ENCODE peak calls at places on chromosomes 1 and 21, in six cellular contexts. T, G, P, O, N and U are unnamed samples.

GRCh38 chr1:172814428-172814827 is 155.5 kb downstream of the FASLG start:
- DNase-seq in T (no peak), G (no peak), P (no peak), O (no peak), N (no peak), U (no peak)

GRCh38 chr1:9700340-9700739 is 48.8 kb downstream of the PIK3CD start:
- DNase-seq in T (peak; percentile 73), G (no peak), P (no peak), O (no peak), N (no peak), U (no peak)

GRCh38 chr1:161044535-161044907 is 1.3 kb downstream of the USF1 start:
- DNase-seq in T (no peak), G (no peak), P (no peak), O (no peak), N (no peak), U (no peak)

GRCh38 chr1:49298304-49298703 is 521.6 kb upstream of the BEND5 start:
- DNase-seq in T (no peak), G (no peak), P (no peak), O (peak; percentile 48), N (peak; percentile 64), U (no peak)

GRCh38 chr1:41305576-41306365 is 55.5 kb upstream of the FOXO6 start:
- DNase-seq in T (no peak), G (no peak), P (no peak), O (no peak), N (no peak), U (no peak)

GRCh38 chr1:3173113-3173745 is 104.2 kb downstream of the PRDM16 start:
- DNase-seq in T (no peak), G (no peak), P (no peak), O (no peak), N (no peak), U (no peak)

GRCh38 chr1:98914547-98914946 is 90.1 kb downstream of the PLPPR5 start:
- DNase-seq in T (no peak), G (no peak), P (no peak), O (no peak), N (no peak), U (no peak)

GRCh38 chr1:228853637-228854036 is 118.4 kb downstream of the RHOU start:
- DNase-seq in T (no peak), G (no peak), P (no peak), O (no peak), N (no peak), U (no peak)

GRCh38 chr1:179938752-179939151 is 15.9 kb upstream of the CEP350 start:
- DNase-seq in T (no peak), G (no peak), P (peak; percentile 32), O (no peak), N (no peak), U (no peak)

GRCh38 chr1:110068646-110069301 is 1.7 kb downstream of the ALX3 start:
- DNase-seq in T (no peak), G (no peak), P (no peak), O (no peak), N (peak; percentile 41), U (no peak)

GRCh38 chr1:234589854-234590620 is 19.9 kb downstream of the IRF2BP2 start:
- DNase-seq in T (no peak), G (no peak), P (no peak), O (no peak), N (no peak), U (no peak)

GRCh38 chr21:36635991-36636390 is 62.9 kb upstream of the SIM2 start:
- DNase-seq in T (no peak), G (no peak), P (no peak), O (no peak), N (no peak), U (no peak)

GRCh38 chr1:207797229-207797973 is 45.5 kb downstream of the CD46 start:
- DNase-seq in T (peak; percentile 84), G (peak; percentile 83), P (peak; percentile 88), O (peak; percentile 90), N (peak; percentile 91), U (peak; percentile 75)

GRCh38 chr1:168879906-168880734 is 151.1 kb upstream of the DPT start:
- DNase-seq in T (no peak), G (peak; percentile 57), P (peak; percentile 17), O (no peak), N (peak; percentile 62), U (no peak)

GRCh38 chr21:32372755-32373154 is 20.1 kb downstream of the URB1 start:
- DNase-seq in T (no peak), G (no peak), P (no peak), O (no peak), N (no peak), U (no peak)

GRCh38 chr1:197302775-197303174 is 34.7 kb downstream of the CRB1 start:
- DNase-seq in T (no peak), G (no peak), P (no peak), O (no peak), N (no peak), U (no peak)

GRCh38 chr1:180912211-180912800 is 391 bp upstream of the KIAA1614 start:
- DNase-seq in T (no peak), G (peak; percentile 52), P (peak; percentile 60), O (no peak), N (no peak), U (no peak)

GRCh38 chr1:91783423-91784162 is 102.4 kb downstream of the TGFBR3 start:
- DNase-seq in T (no peak), G (no peak), P (no peak), O (no peak), N (no peak), U (no peak)

GRCh38 chr21:44461438-44462089 is 6.3 kb downstream of the LRRC3 start:
- DNase-seq in T (no peak), G (no peak), P (no peak), O (no peak), N (no peak), U (no peak)
- TF ChIP-seq CTCF in T (peak; percentile 42), G (no peak), P (peak; percentile 21), O (no peak), N (peak; percentile 29), U (no peak)

GRCh38 chr1:25023190-25023578 is 93.1 kb upstream of the RUNX3 start:
- DNase-seq in T (no peak), G (no peak), P (no peak), O (no peak), N (no peak), U (no peak)
- H3K4me3 ChIP-seq in T (no peak overlapping the region), G (no peak overlapping the region), P (no peak overlapping the region), O (no peak overlapping the region), N (no peak overlapping the region), U (peak overlapping the region; percentile 61)

DNA sequence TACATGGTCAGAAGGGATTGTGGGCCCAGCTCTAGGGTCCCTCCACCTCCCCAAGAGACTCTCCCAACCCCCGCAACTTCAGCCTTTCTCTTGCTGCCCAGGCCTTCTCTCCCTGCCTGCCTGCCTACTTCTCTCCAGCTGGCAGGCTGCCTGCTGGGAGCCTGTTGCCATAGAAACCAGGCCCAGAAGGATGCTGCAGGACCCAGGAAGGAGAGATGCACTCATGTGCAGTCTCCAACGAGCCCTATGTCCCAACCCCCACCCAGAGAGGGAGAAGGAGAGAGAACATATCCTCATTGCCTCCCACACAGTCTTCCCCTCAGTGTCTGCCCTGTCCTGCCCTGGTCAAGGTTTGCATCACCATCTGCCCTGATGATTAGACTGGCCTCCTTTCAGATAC is 10.8 kb upstream of the SMIM12 start:
- DNase-seq in T (no peak), G (no peak), P (no peak), O (no peak), N (no peak), U (no peak)
- TF ChIP-seq CTCF in T (no peak), G (no peak), P (no peak), O (no peak), N (no peak), U (no peak)

GRCh38 chr1:214547747-214548146 is 3.7 kb downstream of the PTPN14 start:
- DNase-seq in T (no peak), G (no peak), P (no peak), O (no peak), N (no peak), U (no peak)
- H3K4me3 ChIP-seq in T (peak overlapping the region; percentile 91), G (no peak overlapping the region), P (no peak overlapping the region), O (no peak overlapping the region), N (peak overlapping the region; percentile 93), U (no peak overlapping the region)

DNA sequence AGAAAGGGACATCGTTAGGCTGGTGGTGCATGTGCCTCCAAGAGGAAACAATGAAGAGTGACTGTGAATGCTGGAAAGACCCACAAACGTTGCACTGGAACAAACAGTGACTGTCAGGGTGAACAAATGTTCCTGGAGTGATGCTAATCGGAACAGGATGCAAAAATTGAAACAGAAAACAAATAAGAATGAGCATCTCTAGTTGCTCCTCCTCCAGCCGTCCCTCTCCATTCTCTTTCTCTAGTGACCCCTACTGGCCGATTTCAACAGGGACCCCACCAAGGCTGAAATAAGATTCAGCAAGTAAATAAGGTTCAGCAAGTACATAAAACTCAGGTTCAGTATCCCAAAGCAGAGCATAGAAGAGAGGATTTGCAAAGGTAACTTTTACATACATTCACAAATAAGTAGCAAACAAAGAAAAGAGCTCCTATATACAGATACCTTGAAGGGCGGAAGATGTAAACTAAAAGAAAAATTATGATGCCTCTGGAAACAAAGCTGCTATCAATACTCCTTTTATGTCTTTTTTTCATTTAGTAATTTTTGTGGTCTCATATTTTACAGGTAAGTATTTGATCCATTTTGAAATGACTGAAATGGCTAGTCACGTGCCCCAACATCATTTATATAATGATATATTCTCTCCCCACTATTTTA is 836.1 kb upstream of the ADAMTS5 start:
- DNase-seq in T (no peak), G (peak; percentile 26), P (peak; percentile 60), O (peak; percentile 21), N (no peak), U (peak; percentile 57)
- TF ChIP-seq CTCF in T (peak; percentile 48), G (peak; percentile 14), P (peak; percentile 55), O (peak; percentile 33), N (peak; percentile 47), U (peak; percentile 55)

DNA sequence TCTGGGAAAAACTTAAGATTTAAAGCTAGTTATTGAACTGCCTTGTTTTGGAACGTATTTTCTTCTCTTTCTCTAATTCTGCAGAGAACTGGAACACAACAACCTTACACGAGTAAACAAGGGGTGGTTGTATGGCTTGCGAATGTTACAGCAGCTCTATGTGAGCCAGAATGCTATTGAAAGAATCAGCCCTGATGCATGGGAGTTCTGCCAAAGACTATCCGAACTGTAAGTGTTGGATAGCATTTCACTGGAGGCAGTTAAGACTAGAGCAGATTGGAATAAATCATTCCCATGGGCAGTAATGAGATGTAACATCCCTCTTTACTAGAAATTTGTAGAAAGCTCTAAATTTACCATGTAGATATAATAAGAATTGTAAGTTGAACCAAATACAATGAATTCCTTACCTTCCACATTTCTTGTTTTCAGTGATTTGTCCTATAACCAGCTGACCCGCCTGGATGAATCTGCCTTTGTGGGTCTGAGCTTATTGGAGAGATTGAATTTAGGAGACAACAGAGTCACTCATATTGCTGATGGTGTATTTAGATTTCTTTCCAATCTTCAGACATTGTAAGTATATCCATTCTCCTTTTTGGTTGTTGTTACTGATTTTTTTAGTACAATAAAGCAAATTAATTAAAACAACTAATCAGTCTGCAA is 22.9 kb downstream of the LRIG2 start:
- DNase-seq in T (no peak), G (no peak), P (no peak), O (no peak), N (no peak), U (no peak)
- H3K4me3 ChIP-seq in T (no peak overlapping the region), G (no peak overlapping the region), P (no peak overlapping the region), O (no peak overlapping the region), N (no peak overlapping the region), U (no peak overlapping the region)

DNA sequence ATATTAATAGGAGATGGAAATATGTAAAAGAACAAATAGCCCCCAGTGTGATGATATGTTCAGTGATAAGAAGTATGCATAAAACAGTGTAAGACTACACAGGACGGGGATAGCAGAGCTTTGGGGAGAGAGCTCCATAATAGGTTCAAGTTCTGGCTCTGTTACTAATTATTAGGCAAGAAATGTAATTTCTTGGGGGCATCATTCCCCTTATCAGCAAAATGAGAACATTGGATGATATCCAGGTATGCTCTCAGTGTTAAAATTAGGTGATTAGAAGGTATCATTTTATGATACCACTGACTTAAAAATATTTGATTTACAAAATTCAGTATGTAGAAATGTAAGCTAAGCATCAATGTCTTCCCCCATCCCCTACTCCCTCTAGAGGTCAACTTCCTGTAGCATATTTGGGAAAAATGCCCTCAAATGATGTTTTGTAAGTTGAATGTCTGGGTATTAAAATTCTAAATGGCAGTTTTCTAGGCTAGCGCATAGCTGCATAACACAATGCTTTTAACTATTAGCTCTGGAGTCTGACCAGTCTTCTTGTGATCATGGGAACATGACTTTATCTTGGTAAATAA is 585.7 kb upstream of the CAMK1G start:
- DNase-seq in T (no peak), G (no peak), P (peak; percentile 13), O (no peak), N (no peak), U (peak; percentile 7)
- TF ChIP-seq CTCF in T (peak; percentile 8), G (no peak), P (peak; percentile 35), O (no peak), N (no peak), U (no peak)